ENCODE peak calls at places on chromosomes 6 and 20, in seven cellular contexts. G is fibroblast of villous mesenchyme, U is kidney, O is nephron progenitor cell, I is RWPE2, Y is omental fat pad, W is cardiac muscle cell. T is an unnamed sample.

GRCh38 chr6:80618953-80619352 is 512.5 kb downstream of the BCKDHB start:
- DNase-seq in I (no peak), G (no peak), U (no peak), W (peak), Y (no peak), O (no peak), T (no peak)

GRCh38 chr6:14763139-14763538 is 482.7 kb upstream of the JARID2 start:
- DNase-seq in Y (no peak), G (peak), U (no peak), O (no peak), I (no peak), W (peak), T (no peak)

GRCh38 chr6:29696147-29697129 is 15.5 kb upstream of the ZFP57 start:
- DNase-seq in I (no peak), Y (no peak), O (peak), U (no peak), G (peak), W (peak), T (no peak)

GRCh38 chr6:132282696-132283095 is 118.6 kb downstream of the MOXD1 start:
- DNase-seq in O (no peak), I (no peak), G (no peak), U (no peak), W (no peak), Y (no peak), T (no peak)

GRCh38 chr20:34618676-34619075 is 58.2 kb downstream of the PIGU start:
- DNase-seq in G (no peak), W (no peak), U (no peak), O (no peak), I (no peak), Y (no peak), T (no peak)

GRCh38 chr6:113564401-113565161 is 292.6 kb upstream of the MARCKS start:
- DNase-seq in O (peak), Y (peak), W (peak), G (peak), U (peak), I (no peak), T (peak)

GRCh38 chr6:31585531-31585930 is 546 bp upstream of the LST1 start:
- DNase-seq in U (no peak), Y (no peak), G (no peak), O (no peak), W (no peak), I (no peak), T (no peak)

GRCh38 chr6:166402582-166403277 is 20.0 kb upstream of the MPC1 start:
- DNase-seq in U (no peak), Y (no peak), W (peak), G (no peak), I (no peak), O (peak), T (no peak)

GRCh38 chr6:41036601-41037000 is 2.4 kb downstream of the UNC5CL start:
- DNase-seq in I (no peak), W (no peak), O (no peak), G (no peak), U (no peak), Y (no peak), T (no peak)

DNA sequence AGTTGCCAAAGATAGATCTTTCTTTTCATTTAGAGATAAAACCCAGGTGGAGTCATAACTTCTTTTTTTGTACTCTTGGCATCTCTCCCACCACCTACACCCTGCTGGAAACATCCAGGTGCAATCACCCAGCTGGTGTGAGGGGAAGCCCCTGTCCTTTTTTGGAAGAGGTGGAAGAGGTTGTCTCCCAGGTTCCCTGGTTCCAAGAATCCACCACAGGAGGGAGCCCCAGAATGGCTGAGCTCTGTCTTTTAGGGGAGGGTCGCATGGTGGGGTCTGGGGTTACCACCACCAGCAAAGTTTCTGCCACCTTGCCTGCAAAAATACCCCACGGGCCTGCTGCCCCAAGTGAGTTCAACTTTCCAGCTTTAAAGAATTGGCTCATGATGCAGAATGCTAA is 10.8 kb downstream of the SMOC2 start:
- DNase-seq in W (no peak), Y (no peak), I (no peak), G (no peak), U (no peak), O (no peak), T (no peak)
- TF ChIP-seq CTCF in W (peak), Y (no peak), I (peak), G (peak), U (no peak), O (peak), T (peak)

GRCh38 chr6:53615633-53616449 is 49.7 kb downstream of the KLHL31 start:
- DNase-seq in I (peak), Y (no peak), W (peak), G (peak), U (no peak), O (no peak), T (peak)
- TF ChIP-seq CTCF in I (no peak), Y (no peak), W (no peak), G (no peak), U (no peak), O (no peak), T (no peak)

GRCh38 chr6:1496836-1497592 is 107.6 kb downstream of the FOXF2 start:
- DNase-seq in O (no peak), Y (no peak), G (no peak), U (no peak), W (no peak), I (no peak), T (no peak)

GRCh38 chr6:1499798-1500197 is 109.9 kb upstream of the FOXC1 start:
- DNase-seq in I (no peak), U (no peak), O (no peak), Y (no peak), W (peak), G (no peak), T (no peak)

GRCh38 chr6:1497593-1498105 is 108.3 kb downstream of the FOXF2 start:
- DNase-seq in U (no peak), O (no peak), W (no peak), Y (no peak), G (no peak), I (no peak), T (no peak)

GRCh38 chr6:1500874-1501273 is 108.8 kb upstream of the FOXC1 start:
- DNase-seq in W (no peak), G (no peak), O (no peak), Y (no peak), I (no peak), U (no peak), T (no peak)

DNA sequence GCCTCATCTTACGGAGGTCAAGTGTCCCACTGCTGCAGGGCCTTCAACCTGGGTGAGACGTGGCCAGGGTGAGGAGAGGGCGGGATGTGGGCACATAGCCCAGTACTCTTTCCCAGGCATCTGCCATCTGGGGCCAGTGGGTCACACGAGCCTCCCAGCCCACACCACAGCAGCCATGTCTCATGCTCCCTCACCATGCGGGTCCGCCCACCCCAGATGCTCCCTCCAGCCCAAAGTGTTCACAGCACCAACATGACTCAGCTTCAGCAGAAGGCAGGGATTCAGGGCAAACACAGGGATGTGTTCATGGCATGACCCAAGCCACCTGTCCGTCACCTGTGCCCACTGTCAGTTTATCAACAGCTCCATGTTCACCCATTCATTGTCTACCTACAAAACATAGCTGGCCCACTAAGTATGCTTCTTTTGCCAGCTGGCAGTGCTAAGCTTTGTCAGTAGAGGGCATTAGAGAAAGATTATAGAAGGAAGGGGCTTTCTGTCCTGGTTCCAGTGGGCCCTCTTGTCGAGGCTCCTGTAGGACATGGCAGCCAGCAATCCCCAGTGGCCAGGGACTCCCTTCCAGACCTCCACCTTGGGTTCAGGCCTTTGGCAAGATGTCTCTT is 109.2 kb downstream of the FOXF2 start:
- DNase-seq in U (no peak), G (no peak), W (no peak), Y (no peak), O (no peak), I (no peak), T (no peak)
- TF ChIP-seq CTCF in U (no peak), G (no peak), W (no peak), Y (no peak), O (no peak), I (no peak), T (peak)

GRCh38 chr6:74280130-74280692 is 584.2 kb downstream of the CD109 start:
- DNase-seq in U (no peak), O (no peak), W (no peak), I (no peak), Y (no peak), G (no peak), T (no peak)
- TF ChIP-seq CTCF in U (no peak), O (no peak), W (peak), I (peak), Y (no peak), G (no peak), T (no peak)

DNA sequence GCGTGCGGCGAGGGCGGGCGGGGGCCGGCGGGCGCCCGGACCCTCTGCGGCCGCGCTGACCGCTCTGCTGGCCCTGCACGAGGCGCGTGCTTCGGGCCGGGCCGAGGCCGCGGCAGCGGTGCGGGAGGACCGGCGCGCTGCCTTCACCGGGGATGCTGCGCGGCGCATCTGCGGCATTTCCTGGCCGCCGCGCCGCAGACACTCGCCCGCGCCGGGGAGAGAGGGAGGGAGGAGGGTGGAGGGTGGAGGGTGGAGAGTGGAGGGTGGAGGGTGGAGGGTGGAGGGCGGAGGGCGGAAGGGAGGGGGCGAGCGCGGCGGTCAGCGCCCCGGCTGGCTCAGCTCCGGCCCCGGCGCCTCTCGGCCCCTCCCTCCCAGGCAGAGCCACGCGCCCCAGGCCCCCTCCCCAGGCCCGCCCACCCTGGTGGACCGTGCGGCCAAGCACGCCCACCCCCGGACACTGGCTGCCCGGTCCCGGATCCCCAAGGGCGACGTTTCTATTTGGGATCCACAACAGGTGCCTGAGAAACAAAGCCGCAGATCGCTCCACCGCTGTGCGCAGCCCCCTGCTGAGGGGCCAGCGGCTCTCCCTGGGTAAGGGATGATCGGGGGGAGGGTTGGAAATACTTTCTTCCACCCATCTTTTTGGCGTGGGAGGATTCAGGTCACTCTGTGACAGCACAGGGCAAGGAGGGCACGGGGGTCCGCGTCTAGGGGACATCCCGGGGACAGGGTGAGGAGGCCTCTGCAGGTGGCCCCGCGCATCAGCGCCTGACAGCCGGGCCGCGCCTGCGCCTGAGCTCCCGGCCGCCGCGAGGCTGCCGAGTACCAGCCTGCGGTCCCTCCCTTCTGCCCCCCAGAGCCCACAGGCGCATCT is 111.2 kb upstream of the BEND6 start:
- DNase-seq in W (peak), O (peak), Y (no peak), I (peak), G (peak), U (peak), T (no peak)
- TF ChIP-seq CTCF in W (peak), O (peak), Y (no peak), I (peak), G (peak), U (peak), T (peak)

DNA sequence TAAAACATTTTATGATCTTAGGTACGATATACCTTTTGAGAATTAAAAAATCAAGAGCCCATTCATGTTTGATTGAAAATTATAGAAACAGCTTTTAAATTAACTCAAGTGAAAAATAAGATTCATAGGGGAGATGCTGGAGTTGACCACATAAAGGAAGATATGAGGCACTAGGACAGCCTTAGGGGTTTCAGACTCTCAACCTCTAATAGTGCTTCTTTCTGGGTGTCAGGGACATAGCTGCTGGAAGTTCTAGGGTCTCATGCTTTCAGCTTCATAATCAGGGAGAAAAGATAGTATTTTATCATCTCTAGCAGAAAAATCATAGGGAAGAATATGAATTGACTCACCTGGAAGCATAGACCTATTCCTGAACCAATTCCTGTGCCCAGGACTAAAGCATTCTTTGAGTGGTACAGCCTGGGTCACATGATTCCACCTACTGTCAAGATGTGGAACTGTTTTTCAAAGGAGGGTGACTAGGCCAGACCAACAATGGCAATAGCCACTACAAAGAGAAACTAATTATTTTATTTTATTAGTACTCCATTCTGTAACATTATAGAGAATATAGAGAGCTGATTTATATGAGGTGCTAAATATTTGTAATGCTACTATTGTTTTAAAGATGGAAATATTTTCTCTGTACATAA is 27.8 kb upstream of the CENPW start:
- DNase-seq in G (peak), Y (no peak), O (no peak), W (peak), I (no peak), U (no peak), T (no peak)
- TF ChIP-seq CTCF in G (peak), Y (no peak), O (peak), W (peak), I (peak), U (no peak), T (peak)

DNA sequence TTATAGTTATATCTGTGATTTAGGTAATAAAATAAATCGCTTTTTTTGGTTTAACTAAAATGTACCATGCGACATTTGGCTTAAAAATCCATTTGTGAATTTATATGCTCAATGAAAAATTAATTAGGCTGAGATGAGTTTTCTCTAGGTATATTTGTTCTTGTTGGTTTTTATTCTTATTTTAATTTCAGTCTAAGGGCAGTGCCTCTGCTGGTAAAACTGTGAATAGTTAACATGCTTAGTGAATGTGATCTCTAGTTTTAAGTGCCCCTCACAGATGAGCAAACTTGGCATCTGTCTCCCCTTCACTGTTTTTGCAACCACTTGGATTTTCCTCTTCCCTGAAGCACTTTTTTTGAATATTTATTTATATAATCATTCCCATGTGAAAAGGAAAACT is 822.7 kb downstream of the GRIK2 start:
- DNase-seq in G (no peak), O (no peak), U (no peak), I (no peak), W (no peak), Y (no peak), T (no peak)
- TF ChIP-seq CTCF in G (no peak), O (no peak), U (no peak), I (no peak), W (no peak), Y (no peak), T (no peak)

DNA sequence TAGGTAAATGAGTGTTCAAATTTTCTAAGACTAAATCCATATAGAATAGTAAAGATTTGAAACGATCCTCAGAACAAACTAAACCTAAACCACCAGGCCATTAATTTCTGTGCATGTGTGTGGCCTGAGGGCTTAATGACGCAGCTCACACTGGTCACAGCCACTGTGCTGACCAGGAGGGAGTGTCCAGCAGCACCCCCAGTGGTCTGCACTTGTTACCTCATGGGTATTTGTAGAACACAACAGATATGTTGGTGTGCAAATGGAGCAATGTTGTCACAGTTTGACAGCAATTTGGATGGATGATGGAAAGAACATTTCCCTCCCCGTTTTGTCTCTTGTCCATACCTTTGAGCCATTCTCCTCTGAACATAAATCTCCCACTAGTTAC is 122.4 kb upstream of the EXOC2 start:
- DNase-seq in Y (no peak), I (no peak), G (no peak), O (peak), U (no peak), W (no peak), T (no peak)
- TF ChIP-seq CTCF in Y (no peak), I (no peak), G (peak), O (peak), U (no peak), W (no peak), T (peak)

T was measured in astrocyte of the cerebellum.